ENCODE peak calls at places on chromosomes 7 and 10, in nine cellular contexts. One of them, this sample, is unnamed.

GRCh38 chr7:155918720-155919399 is 106.6 kb upstream of the SHH start:
- DNase-seq in KG1: no peak
- DNase-seq in mammary epithelial cell: peak; percentile 84
- DNase-seq in GOT3: peak; percentile 66
- DNase-seq in AG04449: peak; percentile 19
- DNase-seq in IMR-90: peak; percentile 95
- DNase-seq in stimulated activated CD4-positive, alpha-beta T cell treated with anti-CD3 and anti-CD28 coated beads, Interleukin-4, amount 100 ng/mL, for 4 hours: no peak
- DNase-seq in T follicular helper cell: no peak
- DNase-seq in nucleus accumbens: no peak
- DNase-seq in this sample: peak; percentile 92

GRCh38 chr10:18134509-18134908 is 5.7 kb upstream of the CACNB2 start:
- DNase-seq in IMR-90: no peak
- DNase-seq in nucleus accumbens: no peak
- DNase-seq in AG04449: no peak
- DNase-seq in GOT3: no peak
- DNase-seq in mammary epithelial cell: no peak
- DNase-seq in KG1: no peak
- DNase-seq in stimulated activated CD4-positive, alpha-beta T cell treated with anti-CD3 and anti-CD28 coated beads, Interleukin-4, amount 100 ng/mL, for 4 hours: no peak
- DNase-seq in T follicular helper cell: no peak
- DNase-seq in this sample: no peak

GRCh38 chr7:78607099-78607498 is 808.5 kb downstream of the PHTF2 start:
- DNase-seq in AG04449: no peak
- DNase-seq in KG1: no peak
- DNase-seq in T follicular helper cell: no peak
- DNase-seq in stimulated activated CD4-positive, alpha-beta T cell treated with anti-CD3 and anti-CD28 coated beads, Interleukin-4, amount 100 ng/mL, for 4 hours: no peak
- DNase-seq in IMR-90: no peak
- DNase-seq in mammary epithelial cell: no peak
- DNase-seq in nucleus accumbens: no peak
- DNase-seq in GOT3: no peak
- DNase-seq in this sample: no peak

GRCh38 chr7:138776156-138776833 is 21.5 kb upstream of the TMEM213 start:
- DNase-seq in AG04449: no peak
- DNase-seq in T follicular helper cell: no peak
- DNase-seq in mammary epithelial cell: no peak
- DNase-seq in nucleus accumbens: no peak
- DNase-seq in stimulated activated CD4-positive, alpha-beta T cell treated with anti-CD3 and anti-CD28 coated beads, Interleukin-4, amount 100 ng/mL, for 4 hours: no peak
- DNase-seq in IMR-90: no peak
- DNase-seq in GOT3: no peak
- DNase-seq in KG1: no peak
- DNase-seq in this sample: no peak

GRCh38 chr7:79245623-79246249 is 207.7 kb downstream of the MAGI2 start:
- DNase-seq in IMR-90: no peak
- DNase-seq in KG1: no peak
- DNase-seq in T follicular helper cell: no peak
- DNase-seq in mammary epithelial cell: no peak
- DNase-seq in GOT3: no peak
- DNase-seq in nucleus accumbens: no peak
- DNase-seq in stimulated activated CD4-positive, alpha-beta T cell treated with anti-CD3 and anti-CD28 coated beads, Interleukin-4, amount 100 ng/mL, for 4 hours: no peak
- DNase-seq in AG04449: no peak
- DNase-seq in this sample: no peak

GRCh38 chr10:121486906-121487305 is 111.3 kb downstream of the FGFR2 start:
- DNase-seq in stimulated activated CD4-positive, alpha-beta T cell treated with anti-CD3 and anti-CD28 coated beads, Interleukin-4, amount 100 ng/mL, for 4 hours: no peak
- DNase-seq in nucleus accumbens: no peak
- DNase-seq in GOT3: no peak
- DNase-seq in AG04449: no peak
- DNase-seq in IMR-90: no peak
- DNase-seq in KG1: no peak
- DNase-seq in T follicular helper cell: no peak
- DNase-seq in mammary epithelial cell: no peak
- DNase-seq in this sample: no peak

GRCh38 chr10:19845963-19846362 is 29.7 kb downstream of the PLXDC2 start:
- DNase-seq in GOT3: no peak
- DNase-seq in mammary epithelial cell: peak; percentile 73
- DNase-seq in nucleus accumbens: no peak
- DNase-seq in stimulated activated CD4-positive, alpha-beta T cell treated with anti-CD3 and anti-CD28 coated beads, Interleukin-4, amount 100 ng/mL, for 4 hours: no peak
- DNase-seq in T follicular helper cell: no peak
- DNase-seq in KG1: no peak
- DNase-seq in IMR-90: no peak
- DNase-seq in AG04449: no peak
- DNase-seq in this sample: no peak

GRCh38 chr7:21944616-21945373 is 904 bp downstream of the CDCA7L start:
- DNase-seq in mammary epithelial cell: peak; percentile 58
- DNase-seq in T follicular helper cell: peak; percentile 6
- DNase-seq in nucleus accumbens: no peak
- DNase-seq in KG1: peak; percentile 52
- DNase-seq in stimulated activated CD4-positive, alpha-beta T cell treated with anti-CD3 and anti-CD28 coated beads, Interleukin-4, amount 100 ng/mL, for 4 hours: peak; percentile 46
- DNase-seq in IMR-90: peak; percentile 5
- DNase-seq in AG04449: no peak
- DNase-seq in GOT3: no peak
- DNase-seq in this sample: no peak

GRCh38 chr10:126459878-126460481 is 71.7 kb upstream of the ADAM12 start:
- DNase-seq in nucleus accumbens: no peak
- DNase-seq in mammary epithelial cell: peak; percentile 84
- DNase-seq in KG1: no peak
- DNase-seq in IMR-90: peak; percentile 92
- DNase-seq in stimulated activated CD4-positive, alpha-beta T cell treated with anti-CD3 and anti-CD28 coated beads, Interleukin-4, amount 100 ng/mL, for 4 hours: no peak
- DNase-seq in GOT3: peak; percentile 42
- DNase-seq in AG04449: peak; percentile 70
- DNase-seq in T follicular helper cell: no peak
- DNase-seq in this sample: peak; percentile 95

GRCh38 chr10:33204049-33204448 is 130.4 kb downstream of the NRP1 start:
- DNase-seq in stimulated activated CD4-positive, alpha-beta T cell treated with anti-CD3 and anti-CD28 coated beads, Interleukin-4, amount 100 ng/mL, for 4 hours: no peak
- DNase-seq in T follicular helper cell: no peak
- DNase-seq in AG04449: no peak
- DNase-seq in nucleus accumbens: no peak
- DNase-seq in mammary epithelial cell: no peak
- DNase-seq in KG1: no peak
- DNase-seq in IMR-90: no peak
- DNase-seq in GOT3: no peak
- DNase-seq in this sample: no peak

GRCh38 chr7:133480868-133481267 is 228.0 kb downstream of the EXOC4 start:
- DNase-seq in mammary epithelial cell: no peak
- DNase-seq in KG1: no peak
- DNase-seq in stimulated activated CD4-positive, alpha-beta T cell treated with anti-CD3 and anti-CD28 coated beads, Interleukin-4, amount 100 ng/mL, for 4 hours: no peak
- DNase-seq in IMR-90: no peak
- DNase-seq in GOT3: no peak
- DNase-seq in nucleus accumbens: no peak
- DNase-seq in AG04449: no peak
- DNase-seq in T follicular helper cell: no peak
- DNase-seq in this sample: no peak

GRCh38 chr7:1978656-1979590 is 253.8 kb downstream of the MAD1L1 start:
- DNase-seq in KG1: no peak
- DNase-seq in GOT3: no peak
- DNase-seq in stimulated activated CD4-positive, alpha-beta T cell treated with anti-CD3 and anti-CD28 coated beads, Interleukin-4, amount 100 ng/mL, for 4 hours: no peak
- DNase-seq in AG04449: no peak
- DNase-seq in mammary epithelial cell: no peak
- DNase-seq in nucleus accumbens: no peak
- DNase-seq in T follicular helper cell: no peak
- DNase-seq in IMR-90: no peak
- DNase-seq in this sample: no peak

GRCh38 chr10:14527915-14528314 is 197.2 kb upstream of the FRMD4A start:
- DNase-seq in KG1: no peak
- DNase-seq in mammary epithelial cell: no peak
- DNase-seq in nucleus accumbens: no peak
- DNase-seq in IMR-90: no peak
- DNase-seq in T follicular helper cell: no peak
- DNase-seq in GOT3: no peak
- DNase-seq in stimulated activated CD4-positive, alpha-beta T cell treated with anti-CD3 and anti-CD28 coated beads, Interleukin-4, amount 100 ng/mL, for 4 hours: no peak
- DNase-seq in AG04449: no peak
- DNase-seq in this sample: no peak

GRCh38 chr10:113071446-113071845 is 121.4 kb downstream of the TCF7L2 start:
- DNase-seq in nucleus accumbens: no peak
- DNase-seq in stimulated activated CD4-positive, alpha-beta T cell treated with anti-CD3 and anti-CD28 coated beads, Interleukin-4, amount 100 ng/mL, for 4 hours: no peak
- DNase-seq in GOT3: no peak
- DNase-seq in KG1: no peak
- DNase-seq in mammary epithelial cell: no peak
- DNase-seq in T follicular helper cell: no peak
- DNase-seq in IMR-90: peak; percentile 55
- DNase-seq in AG04449: no peak
- DNase-seq in this sample: no peak

GRCh38 chr7:78510580-78511188 is 712.1 kb downstream of the PHTF2 start:
- DNase-seq in T follicular helper cell: no peak
- DNase-seq in mammary epithelial cell: peak; percentile 15
- DNase-seq in IMR-90: peak; percentile 67
- DNase-seq in AG04449: no peak
- DNase-seq in stimulated activated CD4-positive, alpha-beta T cell treated with anti-CD3 and anti-CD28 coated beads, Interleukin-4, amount 100 ng/mL, for 4 hours: no peak
- DNase-seq in KG1: no peak
- DNase-seq in GOT3: no peak
- DNase-seq in nucleus accumbens: no peak
- DNase-seq in this sample: no peak

GRCh38 chr10:88110822-88111221 is 247.4 kb downstream of the PTEN start:
- DNase-seq in T follicular helper cell: no peak
- DNase-seq in GOT3: no peak
- DNase-seq in mammary epithelial cell: no peak
- DNase-seq in AG04449: no peak
- DNase-seq in nucleus accumbens: no peak
- DNase-seq in IMR-90: peak; percentile 31
- DNase-seq in KG1: no peak
- DNase-seq in stimulated activated CD4-positive, alpha-beta T cell treated with anti-CD3 and anti-CD28 coated beads, Interleukin-4, amount 100 ng/mL, for 4 hours: no peak
- DNase-seq in this sample: no peak

GRCh38 chr7:66920256-66920655 is 769 bp upstream of the TMEM248 start:
- DNase-seq in AG04449: no peak
- DNase-seq in IMR-90: no peak
- DNase-seq in T follicular helper cell: no peak
- DNase-seq in nucleus accumbens: no peak
- DNase-seq in stimulated activated CD4-positive, alpha-beta T cell treated with anti-CD3 and anti-CD28 coated beads, Interleukin-4, amount 100 ng/mL, for 4 hours: no peak
- DNase-seq in KG1: no peak
- DNase-seq in mammary epithelial cell: no peak
- DNase-seq in GOT3: no peak
- DNase-seq in this sample: no peak

GRCh38 chr10:79331226-79331625 is 16.0 kb upstream of the PPIF start:
- DNase-seq in T follicular helper cell: no peak
- DNase-seq in AG04449: no peak
- DNase-seq in nucleus accumbens: no peak
- DNase-seq in KG1: no peak
- DNase-seq in mammary epithelial cell: peak; percentile 79
- DNase-seq in stimulated activated CD4-positive, alpha-beta T cell treated with anti-CD3 and anti-CD28 coated beads, Interleukin-4, amount 100 ng/mL, for 4 hours: peak; percentile 12
- DNase-seq in GOT3: no peak
- DNase-seq in IMR-90: peak; percentile 29
- DNase-seq in this sample: no peak

GRCh38 chr10:115117301-115117700 is 24.1 kb downstream of the ATRNL1 start:
- DNase-seq in KG1: no peak
- DNase-seq in GOT3: no peak
- DNase-seq in IMR-90: no peak
- DNase-seq in mammary epithelial cell: no peak
- DNase-seq in stimulated activated CD4-positive, alpha-beta T cell treated with anti-CD3 and anti-CD28 coated beads, Interleukin-4, amount 100 ng/mL, for 4 hours: no peak
- DNase-seq in AG04449: no peak
- DNase-seq in T follicular helper cell: no peak
- DNase-seq in nucleus accumbens: no peak
- DNase-seq in this sample: no peak

GRCh38 chr10:104417629-104418292 is 64.1 kb downstream of the CFAP58 start:
- DNase-seq in T follicular helper cell: no peak
- DNase-seq in IMR-90: no peak
- DNase-seq in GOT3: no peak
- DNase-seq in KG1: peak; percentile 16
- DNase-seq in nucleus accumbens: no peak
- DNase-seq in stimulated activated CD4-positive, alpha-beta T cell treated with anti-CD3 and anti-CD28 coated beads, Interleukin-4, amount 100 ng/mL, for 4 hours: no peak
- DNase-seq in AG04449: no peak
- DNase-seq in mammary epithelial cell: no peak
- DNase-seq in this sample: no peak

GRCh38 chr10:110459600-110459999 is 38.1 kb upstream of the DUSP5 start:
- DNase-seq in IMR-90: no peak
- DNase-seq in T follicular helper cell: no peak
- DNase-seq in stimulated activated CD4-positive, alpha-beta T cell treated with anti-CD3 and anti-CD28 coated beads, Interleukin-4, amount 100 ng/mL, for 4 hours: no peak
- DNase-seq in KG1: no peak
- DNase-seq in mammary epithelial cell: no peak
- DNase-seq in GOT3: no peak
- DNase-seq in AG04449: no peak
- DNase-seq in nucleus accumbens: no peak
- DNase-seq in this sample: no peak

GRCh38 chr7:69451715-69452114 is 146.6 kb upstream of the AUTS2 start:
- DNase-seq in mammary epithelial cell: no peak
- DNase-seq in nucleus accumbens: no peak
- DNase-seq in T follicular helper cell: no peak
- DNase-seq in IMR-90: no peak
- DNase-seq in GOT3: no peak
- DNase-seq in stimulated activated CD4-positive, alpha-beta T cell treated with anti-CD3 and anti-CD28 coated beads, Interleukin-4, amount 100 ng/mL, for 4 hours: no peak
- DNase-seq in KG1: no peak
- DNase-seq in AG04449: no peak
- DNase-seq in this sample: no peak

GRCh38 chr10:22677333-22677732 is 37.0 kb downstream of the PIP4K2A start:
- DNase-seq in T follicular helper cell: no peak
- DNase-seq in GOT3: no peak
- DNase-seq in IMR-90: no peak
- DNase-seq in AG04449: no peak
- DNase-seq in KG1: no peak
- DNase-seq in stimulated activated CD4-positive, alpha-beta T cell treated with anti-CD3 and anti-CD28 coated beads, Interleukin-4, amount 100 ng/mL, for 4 hours: no peak
- DNase-seq in nucleus accumbens: no peak
- DNase-seq in mammary epithelial cell: no peak
- DNase-seq in this sample: no peak

This sample was measured in brain pericyte.